ENCODE peak calls at places on chromosomes 12 and 14, in four cellular contexts. P, T, W and F are unnamed samples.

GRCh38 chr12:51322452-51322851 is 1.5 kb downstream of the BIN2 start:
- DNase-seq in P (no peak), T (no peak), W (no peak), F (peak)

GRCh38 chr12:110280784-110281548 is at the start of gene ATP2A2:
- DNase-seq in P (peak), T (peak), W (no peak), F (peak)

GRCh38 chr12:12195516-12195915 is 71.3 kb downstream of the LRP6 start:
- DNase-seq in P (no peak), T (no peak), W (no peak), F (no peak)

GRCh38 chr12:124273630-124274029 is 21.3 kb upstream of the RFLNA start:
- DNase-seq in P (peak), T (peak), W (peak), F (peak)

GRCh38 chr12:58414398-58414871 is 473.1 kb downstream of the ATP23 start:
- DNase-seq in P (no peak), T (no peak), W (no peak), F (no peak)

GRCh38 chr14:63933701-63934100 is 80.9 kb downstream of the SYNE2 start:
- DNase-seq in P (no peak), T (no peak), W (no peak), F (no peak)

GRCh38 chr12:28051516-28052456 is 79.3 kb upstream of the PTHLH start:
- DNase-seq in P (no peak), T (no peak), W (no peak), F (no peak)

GRCh38 chr12:123139926-123140674 is 10.8 kb downstream of the PITPNM2 start:
- DNase-seq in P (no peak), T (peak), W (no peak), F (no peak)

GRCh38 chr12:10672231-10672868 is 1.5 kb downstream of the STYK1 start:
- DNase-seq in P (no peak), T (no peak), W (no peak), F (no peak)

GRCh38 chr12:114265036-114265435 is 140.9 kb downstream of the TBX5 start:
- DNase-seq in P (no peak), T (no peak), W (no peak), F (no peak)

GRCh38 chr14:63362305-63362914 is 43.7 kb upstream of the GPHB5 start:
- DNase-seq in P (no peak), T (no peak), W (no peak), F (no peak)

GRCh38 chr12:16583991-16584745 is 21.8 kb downstream of the LMO3 start:
- DNase-seq in P (no peak), T (no peak), W (no peak), F (no peak)

GRCh38 chr12:62817556-62818271 is 117.2 kb downstream of the PPM1H start:
- DNase-seq in P (no peak), T (no peak), W (no peak), F (no peak)

GRCh38 chr12:3965096-3965495 is 91.9 kb upstream of the PARP11 start:
- DNase-seq in P (no peak), T (no peak), W (no peak), F (no peak)

GRCh38 chr12:70812124-70812523 is 108.4 kb downstream of the PTPRR start:
- DNase-seq in P (no peak), T (no peak), W (no peak), F (no peak)

GRCh38 chr12:28506271-28506670 is 316.0 kb downstream of the CCDC91 start:
- DNase-seq in P (no peak), T (no peak), W (no peak), F (no peak)

GRCh38 chr12:39612250-39612649 is 7.4 kb downstream of the ABCD2 start:
- DNase-seq in P (no peak), T (no peak), W (no peak), F (no peak)

GRCh38 chr14:89267163-89267562 is 149.9 kb downstream of the FOXN3 start:
- DNase-seq in P (no peak), T (no peak), W (no peak), F (no peak)

GRCh38 chr14:90454041-90455000 is 57.5 kb downstream of the CALM1 start:
- DNase-seq in P (peak), T (peak), W (peak), F (no peak)

GRCh38 chr14:100288382-100289185 is 17.7 kb downstream of the SLC25A29 start:
- DNase-seq in P (no peak), T (no peak), W (no peak), F (no peak)

GRCh38 chr12:4104722-4105244 is 168.8 kb upstream of the CCND2 start:
- DNase-seq in P (no peak), T (no peak), W (no peak), F (no peak)

GRCh38 chr12:56916296-56916995 is 17.8 kb downstream of the SDR9C7 start:
- DNase-seq in P (no peak), T (no peak), W (no peak), F (no peak)

GRCh38 chr14:64110832-64111231 is 183.3 kb downstream of the ESR2 start:
- DNase-seq in P (no peak), T (no peak), W (no peak), F (no peak)

GRCh38 chr12:79927772-79928474 is 7.0 kb downstream of the PPP1R12A start:
- DNase-seq in P (no peak), T (no peak), W (no peak), F (peak)

GRCh38 chr14:75697918-75698317 is 36.9 kb downstream of the TTLL5 start:
- DNase-seq in P (no peak), T (no peak), W (no peak), F (no peak)

GRCh38 chr12:6823161-6824084 is 1.8 kb downstream of the GPR162 start:
- DNase-seq in P (no peak), T (no peak), W (no peak), F (no peak)

GRCh38 chr14:47259796-47260195 is 415.6 kb downstream of the MDGA2 start:
- DNase-seq in P (no peak), T (no peak), W (no peak), F (no peak)

GRCh38 chr14:36227802-36228201 is 51.3 kb upstream of the PTCSC3 start:
- DNase-seq in P (no peak), T (no peak), W (no peak), F (no peak)

GRCh38 chr12:108430245-108430644 is 84.8 kb upstream of the FICD start:
- DNase-seq in P (no peak), T (no peak), W (no peak), F (no peak)

GRCh38 chr12:81329088-81329487 is 251.2 kb downstream of the ACSS3 start:
- DNase-seq in P (no peak), T (peak), W (peak), F (no peak)

GRCh38 chr14:61229475-61229888 is 51.7 kb downstream of the TMEM30B start:
- DNase-seq in P (no peak), T (no peak), W (no peak), F (no peak)

GRCh38 chr14:78196323-78196722 is 26.1 kb downstream of the NRXN3 start:
- DNase-seq in P (no peak), T (no peak), W (no peak), F (no peak)
- TF ChIP-seq EGR1 in P (no peak), T (no peak), W (no peak), F (no peak)

GRCh38 chr14:25237845-25238244 is 187.9 kb upstream of the STXBP6 start:
- DNase-seq in P (no peak), T (no peak), W (peak), F (no peak)
- TF ChIP-seq EGR1 in P (no peak), T (no peak), W (no peak), F (no peak)

DNA sequence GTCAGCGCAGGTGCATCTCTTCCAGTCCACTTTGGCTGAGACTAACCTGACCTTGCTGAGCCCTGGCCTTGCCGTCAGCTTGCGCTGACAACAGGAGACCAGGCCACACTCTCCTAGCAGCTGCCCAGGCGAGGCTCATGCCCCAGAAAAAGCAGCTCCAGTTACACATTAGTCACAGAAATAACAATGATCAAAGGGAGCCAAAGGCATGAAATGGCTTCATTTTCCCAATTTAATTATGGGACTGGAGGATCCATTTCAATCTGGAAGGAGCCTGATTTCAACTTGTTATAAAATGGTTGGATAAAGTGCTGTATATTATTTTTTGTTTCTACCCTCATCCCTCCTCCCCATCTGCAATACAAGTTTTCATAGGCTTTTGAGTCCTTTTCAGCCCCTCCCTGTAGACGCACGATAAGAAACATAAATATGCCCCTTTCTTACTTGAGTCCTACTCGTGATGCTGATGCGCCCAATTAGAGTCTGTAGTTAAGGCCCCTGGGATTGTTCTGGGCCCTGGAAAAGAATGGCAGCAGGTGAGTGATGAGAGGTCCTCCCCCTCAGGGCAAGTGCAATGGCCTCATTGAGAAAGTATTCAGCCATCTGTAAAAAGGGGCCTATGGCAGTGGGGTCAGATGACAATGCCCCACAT is 376.0 kb downstream of the C12orf75 start:
- DNase-seq in P (no peak), T (no peak), W (peak), F (no peak)
- TF ChIP-seq EGR1 in P (no peak), T (no peak), W (no peak), F (no peak)

GRCh38 chr14:103385994-103386491 is 828 bp downstream of the MARK3 start:
- DNase-seq in P (no peak), T (no peak), W (no peak), F (no peak)
- TF ChIP-seq EGR1 in P (no peak), T (no peak), W (no peak), F (no peak)

DNA sequence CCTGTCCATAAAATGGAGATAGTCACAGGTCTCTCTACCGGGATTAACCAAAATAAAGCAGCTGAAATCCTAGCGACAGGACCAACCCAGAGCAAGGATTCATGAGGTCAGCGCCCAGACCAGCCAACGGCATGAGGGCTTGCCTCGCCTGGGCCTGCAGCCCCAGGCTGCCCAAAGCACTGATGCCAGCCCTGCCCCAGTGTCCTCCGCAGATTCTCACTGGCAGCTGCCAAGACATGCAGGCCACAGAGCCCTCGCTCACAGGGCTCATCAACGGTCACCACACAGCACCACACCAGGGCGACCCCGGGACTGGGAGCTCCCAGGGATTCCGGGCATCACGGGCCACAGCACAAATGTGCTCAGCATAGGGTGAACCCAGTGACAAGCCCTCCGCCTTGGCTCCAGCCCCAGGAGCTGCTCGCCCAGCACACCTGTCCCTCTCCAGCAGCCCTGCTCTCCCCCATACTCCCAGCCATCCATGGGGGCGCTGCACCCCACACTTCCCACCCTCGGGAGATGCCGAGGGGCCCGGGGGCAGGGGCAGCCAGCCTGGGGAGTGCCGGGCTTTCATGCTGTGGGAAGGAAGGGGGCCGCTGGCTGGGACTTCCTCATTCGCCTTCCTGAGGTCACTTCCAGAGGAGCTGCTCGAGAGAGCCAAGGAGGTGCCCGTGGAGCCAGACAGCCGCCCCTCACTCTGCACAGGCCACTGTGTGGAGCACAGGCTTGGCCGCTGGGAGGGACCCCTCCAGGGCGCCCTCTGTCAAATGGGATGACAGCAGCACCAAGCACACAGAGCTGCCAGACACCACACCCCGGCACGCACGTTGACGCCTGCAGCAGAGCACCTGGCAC is 14.1 kb downstream of the RAB35 start:
- DNase-seq in P (no peak), T (no peak), W (no peak), F (no peak)
- TF ChIP-seq EGR1 in P (no peak), T (no peak), W (no peak), F (no peak)

GRCh38 chr14:34218866-34219265 is 243.2 kb downstream of the SPTSSA start:
- DNase-seq in P (no peak), T (no peak), W (no peak), F (no peak)
- TF ChIP-seq EGR1 in P (no peak), T (no peak), W (no peak), F (no peak)

GRCh38 chr14:105060751-105061427 is 4.3 kb downstream of the GPR132 start:
- DNase-seq in P (no peak), T (no peak), W (no peak), F (no peak)
- TF ChIP-seq EGR1 in P (no peak), T (no peak), W (no peak), F (no peak)

GRCh38 chr12:131222271-131223139 is 268.8 kb downstream of the ADGRD1 start:
- DNase-seq in P (no peak), T (no peak), W (no peak), F (peak)
- TF ChIP-seq EGR1 in P (no peak), T (no peak), W (no peak), F (no peak)

GRCh38 chr12:60399064-60399463 is 803.2 kb downstream of the SLC16A7 start:
- DNase-seq in P (no peak), T (no peak), W (no peak), F (no peak)
- TF ChIP-seq EGR1 in P (no peak), T (no peak), W (no peak), F (no peak)